ENCODE peak calls at places on chromosomes 11 and 22, in seven cellular contexts. E is transverse colon; O is suprapubic skin; Y is neural crest cell; P is CD8-positive, alpha-beta T cell; N is GM10248; K is fibroblast of mammary gland. H is an unnamed sample.
A peak's percentile ranks its signal among the peaks of the same experiment; 100 is the strongest.

GRCh38 chr11:108973402-108974119 is 308.7 kb downstream of the DDX10 start:
- DNase-seq in Y (no peak), N (no peak), O (no peak), E (no peak), P (no peak), K (peak; percentile 86), H (no peak)

GRCh38 chr11:47858169-47858543 is 10.0 kb upstream of the NUP160 start:
- DNase-seq in O (no peak), N (no peak), K (peak; percentile 83), Y (no peak), P (no peak), E (no peak), H (no peak)

GRCh38 chr22:39148727-39149535 is 3.5 kb downstream of the CBX7 start:
- DNase-seq in E (peak; percentile 72), N (peak; percentile 86), Y (no peak), O (peak; percentile 70), P (peak; percentile 65), K (no peak), H (no peak)

GRCh38 chr11:76382209-76382608 is 1.1 kb downstream of the GVQW3 start:
- DNase-seq in P (no peak), Y (no peak), K (no peak), O (no peak), E (no peak), N (no peak), H (no peak)

GRCh38 chr11:103652013-103652412 is 384.4 kb upstream of the DDI1 start:
- DNase-seq in N (no peak), P (no peak), E (no peak), K (peak; percentile 73), O (no peak), Y (no peak), H (no peak)

GRCh38 chr11:125281831-125282595 is 117.5 kb downstream of the PKNOX2 start:
- DNase-seq in K (no peak), E (no peak), O (no peak), Y (no peak), P (no peak), N (no peak), H (no peak)

GRCh38 chr22:35575116-35575748 is 34.6 kb downstream of the RASD2 start:
- DNase-seq in O (no peak), N (peak; percentile 46), Y (no peak), K (no peak), E (no peak), P (no peak), H (no peak)

GRCh38 chr11:39817248-39817647 is 1642.2 kb downstream of the LRRC4C start:
- DNase-seq in O (no peak), Y (no peak), K (no peak), N (no peak), E (no peak), P (no peak), H (no peak)

GRCh38 chr22:48500481-48501230 is 1327.0 kb downstream of the BRD1 start:
- DNase-seq in E (no peak), P (no peak), N (no peak), K (no peak), O (no peak), Y (no peak), H (no peak)

GRCh38 chr11:72000591-72000867 is 1.8 kb downstream of the IL18BP start:
- DNase-seq in O (no peak), K (no peak), Y (no peak), E (no peak), N (no peak), P (no peak), H (no peak)

GRCh38 chr11:79406376-79406775 is 34.5 kb downstream of the TENM4 start:
- DNase-seq in Y (no peak), P (no peak), N (peak; percentile 50), E (no peak), K (no peak), O (no peak), H (no peak)

GRCh38 chr11:70680781-70681281 is 282.5 kb downstream of the CTTN start:
- DNase-seq in Y (no peak), K (no peak), O (no peak), N (no peak), P (no peak), E (no peak), H (no peak)

GRCh38 chr22:36331306-36331911 is 56.4 kb downstream of the MYH9 start:
- DNase-seq in P (peak; percentile 81), Y (no peak), E (peak; percentile 84), N (peak; percentile 87), O (no peak), K (peak; percentile 93), H (no peak)

GRCh38 chr11:77072851-77073327 is 6.1 kb downstream of the CAPN5 start:
- DNase-seq in O (no peak), E (no peak), N (no peak), K (no peak), P (peak; percentile 24), Y (no peak), H (no peak)

GRCh38 chr11:63682045-63682915 is 980 bp downstream of the RTN3 start:
- DNase-seq in E (peak; percentile 48), P (no peak), N (peak; percentile 42), O (no peak), Y (peak; percentile 11), K (peak; percentile 16), H (no peak)

GRCh38 chr22:45771711-45772110 is 100.1 kb downstream of the ATXN10 start:
- DNase-seq in O (no peak), E (no peak), Y (no peak), K (no peak), N (no peak), P (no peak), H (no peak)

GRCh38 chr11:47716692-47717091 is 1.5 kb upstream of the AGBL2 start:
- DNase-seq in P (no peak), O (no peak), Y (no peak), K (no peak), E (no peak), N (no peak), H (no peak)

GRCh38 chr11:74777038-74777437 is 28.4 kb downstream of the RNF169 start:
- DNase-seq in N (no peak), K (no peak), P (no peak), O (no peak), E (no peak), Y (no peak), H (no peak)

GRCh38 chr22:36239150-36239400 is 252 bp downstream of the APOL2 start:
- DNase-seq in E (no peak), K (no peak), P (peak; percentile 19), Y (no peak), O (no peak), N (peak; percentile 28), H (no peak)

GRCh38 chr11:66981976-66982578 is 7.0 kb downstream of the C11orf86 start:
- DNase-seq in P (peak; percentile 31), E (peak; percentile 89), K (peak; percentile 93), N (no peak), Y (no peak), O (peak; percentile 80), H (no peak)

GRCh38 chr22:35043251-35043931 is 22.6 kb upstream of the ISX start:
- DNase-seq in Y (no peak), E (peak; percentile 57), K (no peak), O (no peak), P (no peak), N (peak; percentile 39), H (no peak)

GRCh38 chr11:68216171-68216938 is 3.3 kb upstream of the KMT5B start:
- DNase-seq in Y (no peak), O (no peak), K (no peak), P (no peak), N (no peak), E (peak; percentile 69), H (no peak)

GRCh38 chr11:40391679-40392078 is 1067.8 kb downstream of the LRRC4C start:
- DNase-seq in Y (no peak), E (no peak), P (no peak), N (no peak), O (no peak), K (no peak), H (no peak)

GRCh38 chr11:66951927-66952337 is 6.3 kb downstream of the PC start:
- DNase-seq in P (no peak), Y (no peak), N (no peak), O (no peak), E (peak; percentile 53), K (peak; percentile 55), H (no peak)

GRCh38 chr11:126348806-126349582 is 6.5 kb upstream of the ST3GAL4 start:
- DNase-seq in P (no peak), Y (no peak), E (no peak), N (no peak), O (no peak), K (peak; percentile 74), H (no peak)

GRCh38 chr11:117313828-117314768 is 2.0 kb downstream of the BACE1 start:
- DNase-seq in E (no peak), Y (no peak), K (no peak), O (no peak), P (no peak), N (no peak), H (no peak)
- TF ChIP-seq CTCF in E (no peak), Y (no peak), K (no peak), O (no peak), P (no peak), N (no peak), H (no peak)

DNA sequence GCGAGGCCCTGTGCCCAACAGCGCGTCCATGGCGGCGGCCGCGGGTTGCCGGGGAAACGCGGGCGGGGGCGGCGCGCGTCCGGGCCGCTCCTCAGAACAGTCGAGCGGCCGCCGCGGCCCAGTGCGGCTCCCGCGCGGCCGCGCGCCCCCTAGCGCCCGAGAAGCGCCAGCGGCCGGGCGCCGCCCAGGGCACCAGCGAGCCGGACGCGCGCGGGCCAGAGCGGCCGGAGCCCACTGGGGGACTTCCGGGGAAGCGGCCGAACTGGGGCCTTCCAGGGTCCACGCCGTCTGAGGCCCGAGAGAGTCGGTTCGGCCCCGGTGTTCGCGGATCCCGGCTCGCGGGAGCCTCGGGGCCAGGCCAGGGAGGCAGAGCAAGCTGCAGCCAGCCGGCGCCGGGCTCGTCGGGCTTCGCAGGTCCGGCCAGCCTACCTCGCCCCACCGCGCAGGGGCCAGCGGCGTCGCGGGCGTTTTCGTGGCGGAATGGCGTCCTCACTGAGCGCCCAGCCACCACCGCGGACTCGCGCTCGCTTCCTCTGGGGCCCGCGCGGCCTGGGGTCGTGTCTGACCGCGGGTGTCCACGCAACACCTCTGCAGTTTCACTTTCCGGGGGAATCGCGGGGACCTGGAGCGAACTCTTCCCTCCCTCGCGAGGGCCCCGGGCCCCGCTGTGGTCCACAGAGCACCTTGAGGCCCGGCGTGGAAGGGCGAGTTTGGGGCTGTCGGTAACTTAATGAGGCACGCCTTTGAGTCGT is at the start of gene DENND6B:
- DNase-seq in O (no peak), K (peak; percentile 62), N (peak; percentile 93), Y (peak; percentile 69), E (peak; percentile 83), P (peak; percentile 64), H (peak; percentile 74)
- TF ChIP-seq CTCF in O (peak; percentile 65), K (no peak), N (peak; percentile 72), Y (peak; percentile 70), E (peak; percentile 64), P (peak; percentile 65), H (peak; percentile 56)

DNA sequence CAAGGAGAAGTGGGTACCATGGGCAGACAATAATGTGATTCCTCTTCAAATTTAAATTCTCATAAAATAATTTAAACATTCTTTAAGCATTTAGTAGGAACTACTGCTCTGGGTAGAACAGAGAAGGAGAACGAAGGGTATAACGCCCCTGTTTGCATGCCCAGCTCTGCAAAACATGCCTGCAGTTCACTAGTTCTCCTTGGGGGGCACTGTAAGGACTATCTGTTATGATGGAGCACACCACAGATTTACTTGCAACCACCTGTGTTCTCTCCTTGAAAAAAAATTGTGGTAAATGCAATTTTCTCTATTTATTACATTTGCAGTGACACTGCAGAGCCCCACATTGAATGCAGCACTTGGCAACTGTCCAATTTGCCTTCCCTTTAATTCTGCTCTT is 100.3 kb downstream of the GUCY1A2 start:
- DNase-seq in N (peak; percentile 7), P (no peak), O (no peak), E (no peak), K (peak; percentile 20), Y (peak; percentile 10), H (no peak)
- TF ChIP-seq CTCF in N (peak; percentile 17), P (no peak), O (peak; percentile 34), E (no peak), K (peak; percentile 59), Y (peak; percentile 51), H (peak; percentile 52)

GRCh38 chr11:101848262-101848661 is 66.5 kb upstream of the CEP126 start:
- DNase-seq in E (no peak), P (no peak), O (no peak), N (no peak), Y (no peak), K (peak; percentile 46), H (no peak)
- TF ChIP-seq CTCF in E (peak; percentile 45), P (no peak), O (no peak), N (peak; percentile 16), Y (peak; percentile 76), K (peak; percentile 21), H (peak; percentile 67)

H was measured in progenitor cell of endocrine pancreas.